ENCODE peak calls at places on chromosomes 5 and 9, in nine cellular contexts. B is tibial nerve, W is heart left ventricle, I is adrenal gland, P is HepG2, K is breast epithelium, Z is GM12891, J is right lobe of liver, X is A549. G is an unnamed sample.

GRCh38 chr5:61051267-61051666 is 106.3 kb downstream of the NDUFAF2 start:
- DNase-seq in X (peak; percentile 17), I (no peak), Z (no peak), W (no peak), J (no peak), K (no peak), P (peak; percentile 5), B (no peak), G (no peak)

GRCh38 chr5:112640495-112640894 is 97.2 kb upstream of the APC start:
- DNase-seq in K (no peak), W (no peak), J (no peak), Z (no peak), B (no peak), I (no peak), X (no peak), P (no peak), G (no peak)

GRCh38 chr5:127957701-127958190 is 125.8 kb upstream of the SLC12A2 start:
- DNase-seq in B (no peak), I (no peak), J (no peak), W (no peak), K (no peak), P (no peak), X (peak; percentile 45), Z (no peak), G (no peak)

GRCh38 chr9:117094493-117094892 is 320.4 kb downstream of the ASTN2 start:
- DNase-seq in B (no peak), I (no peak), Z (no peak), K (no peak), P (no peak), X (no peak), J (no peak), W (no peak), G (no peak)

GRCh38 chr9:19247420-19247819 is 16.9 kb downstream of the DENND4C start:
- DNase-seq in X (no peak), Z (no peak), K (no peak), B (no peak), J (no peak), I (no peak), W (no peak), P (no peak), G (no peak)

GRCh38 chr9:6197330-6197729 is 18.3 kb upstream of the IL33 start:
- DNase-seq in P (peak; percentile 31), B (no peak), J (no peak), Z (no peak), X (no peak), I (no peak), W (no peak), K (no peak), G (no peak)

GRCh38 chr9:114687034-114687433 is 5.0 kb upstream of the TEX48 start:
- DNase-seq in P (no peak), K (no peak), J (no peak), W (no peak), X (no peak), I (no peak), B (no peak), Z (no peak), G (no peak)

GRCh38 chr9:128689820-128690683 is 1.0 kb downstream of the SET start:
- DNase-seq in I (no peak), K (no peak), B (no peak), P (no peak), X (peak; percentile 70), Z (no peak), W (peak; percentile 56), J (peak; percentile 60), G (peak; percentile 77)

GRCh38 chr9:38641985-38642864 is 21.8 kb upstream of the ANKRD18A start:
- DNase-seq in Z (no peak), W (no peak), B (no peak), X (peak; percentile 68), I (no peak), K (no peak), J (no peak), P (peak; percentile 17), G (peak; percentile 11)

GRCh38 chr5:97534166-97534565 is 351.1 kb upstream of the RIOK2 start:
- DNase-seq in Z (no peak), K (no peak), J (no peak), B (no peak), W (no peak), P (peak; percentile 42), X (peak; percentile 56), I (no peak), G (peak; percentile 35)

GRCh38 chr9:113617550-113617949 is 154.0 kb downstream of the RGS3 start:
- DNase-seq in K (no peak), Z (no peak), I (no peak), P (no peak), W (no peak), B (no peak), X (no peak), J (no peak), G (no peak)

DNA sequence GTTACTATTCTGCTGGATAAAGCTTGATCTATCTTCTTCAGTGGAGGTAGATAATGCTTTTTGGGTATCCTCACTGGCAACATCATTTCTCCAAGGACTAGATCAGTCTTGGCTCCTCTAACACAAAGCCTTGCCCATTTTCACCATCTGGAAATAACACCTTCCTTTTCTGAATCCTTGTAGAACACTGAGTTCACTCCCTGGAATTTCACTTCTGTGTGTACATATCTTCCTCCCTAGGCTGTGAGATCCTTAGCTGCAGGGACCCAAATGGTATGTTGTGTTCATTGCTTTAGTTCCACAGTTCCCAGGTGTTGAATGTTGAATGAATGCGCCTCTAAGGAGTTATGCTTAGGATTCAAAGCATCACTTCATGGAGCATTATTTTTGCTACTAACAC is 16.7 kb upstream of the SLC36A1 start:
- DNase-seq in X (no peak), P (no peak), W (no peak), I (no peak), B (no peak), Z (no peak), J (no peak), K (no peak), G (no peak)
- TF ChIP-seq POLR2A in X (no peak), P (no peak), W (no peak), I (no peak), B (no peak), Z (no peak), J (no peak), K (no peak), G (no peak)

DNA sequence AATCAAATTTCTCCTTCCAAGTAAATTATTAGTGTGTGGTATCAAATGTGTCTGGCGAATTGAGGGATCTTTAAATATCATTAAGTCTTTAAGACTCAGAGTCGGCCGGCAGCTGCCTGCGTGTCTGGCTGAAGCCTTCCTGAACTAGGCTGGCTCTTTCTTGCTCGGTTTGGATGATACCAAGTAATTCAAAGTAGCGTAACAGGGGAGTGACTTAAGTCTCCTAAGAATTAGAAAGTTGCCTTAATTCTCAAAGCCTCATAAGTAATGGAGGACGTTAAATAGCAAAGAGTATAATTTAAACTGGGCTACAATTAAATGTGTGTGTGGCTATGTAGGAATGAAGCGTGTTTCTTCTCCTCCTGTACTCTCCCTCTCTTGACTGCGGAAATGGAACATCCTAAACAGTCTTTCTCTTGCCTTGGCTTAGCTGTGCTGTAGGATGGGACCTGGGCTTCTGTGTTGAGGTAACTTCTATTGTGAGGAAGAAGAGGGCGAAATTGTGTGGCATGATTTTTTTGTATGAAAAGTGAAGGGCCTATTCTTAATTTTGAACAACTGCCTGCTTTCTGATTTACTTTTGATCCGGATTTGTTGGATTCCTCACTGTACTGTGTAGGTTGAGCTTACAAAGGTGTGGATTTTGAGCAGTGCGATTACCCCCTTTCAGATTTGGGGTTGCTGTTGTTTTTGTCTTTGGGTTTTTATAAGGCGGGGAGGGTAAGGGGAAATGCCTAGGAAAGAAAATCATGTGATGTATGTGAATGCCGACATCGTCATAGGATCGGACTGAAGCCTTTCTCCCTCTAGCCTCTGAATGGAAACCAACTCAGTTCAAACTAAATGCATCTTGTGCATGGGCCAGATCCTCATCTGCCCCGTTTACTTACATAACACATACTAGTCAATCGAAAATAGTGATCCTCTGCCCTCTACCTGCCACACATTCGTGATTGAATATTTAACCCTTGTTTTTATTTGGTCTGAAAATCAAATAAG is 29.9 kb downstream of the CPEB4 start:
- DNase-seq in B (no peak), X (peak; percentile 88), J (no peak), P (peak; percentile 37), I (no peak), Z (peak; percentile 17), W (peak; percentile 58), K (no peak), G (peak; percentile 66)
- TF ChIP-seq POLR2A in B (peak; percentile 35), X (peak; percentile 55), J (no peak), P (peak; percentile 29), I (peak; percentile 5), Z (peak; percentile 87), W (no peak), K (no peak), G (peak; percentile 63)

DNA sequence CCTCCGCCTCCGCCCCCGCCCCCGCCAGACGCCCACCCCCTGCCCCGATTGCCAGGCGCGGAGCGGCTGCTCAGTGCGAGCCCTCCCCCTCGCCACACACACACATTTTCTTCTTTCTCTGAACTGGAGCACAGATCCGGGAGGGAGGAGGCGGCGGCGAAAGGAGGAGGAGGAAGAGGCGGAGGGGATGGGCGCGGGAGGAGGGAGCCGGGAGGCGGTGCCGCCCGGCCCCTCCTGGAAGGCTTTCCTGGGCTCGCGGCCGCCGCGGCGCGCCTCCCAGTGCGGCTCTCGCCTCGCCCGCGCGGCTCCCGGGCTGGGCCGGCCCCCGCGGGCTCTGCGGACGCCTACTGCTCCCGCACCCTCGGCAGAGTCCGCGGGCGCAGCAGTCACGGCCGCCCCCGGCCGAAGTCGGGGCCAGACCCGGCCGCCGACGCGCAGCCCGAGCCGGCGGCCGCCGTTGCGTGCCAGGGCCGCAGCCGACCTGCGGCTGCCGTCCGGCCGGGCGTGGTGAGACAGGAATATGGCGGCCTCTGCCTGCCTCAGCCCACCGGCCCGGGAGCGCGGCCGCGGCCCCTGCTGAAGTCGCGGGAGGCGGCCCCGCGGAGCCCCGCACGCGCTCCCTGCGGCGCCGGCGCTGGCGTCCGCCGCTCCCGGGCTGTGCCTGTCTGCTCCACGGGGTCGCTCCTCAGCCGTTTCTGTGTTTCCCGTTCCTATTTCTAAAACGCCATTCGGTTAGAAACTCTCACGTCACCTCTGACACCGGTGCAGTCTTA is 401 bp upstream of the GNAQ start:
- DNase-seq in B (peak; percentile 84), W (peak; percentile 94), Z (no peak), I (peak; percentile 96), P (peak; percentile 82), X (peak; percentile 93), J (peak; percentile 97), K (peak; percentile 88), G (peak; percentile 96)
- TF ChIP-seq POLR2A in B (peak; percentile 61), W (peak; percentile 73), Z (no peak), I (peak; percentile 95), P (peak; percentile 38), X (peak; percentile 73), J (peak; percentile 97), K (peak; percentile 29), G (peak; percentile 76)

DNA sequence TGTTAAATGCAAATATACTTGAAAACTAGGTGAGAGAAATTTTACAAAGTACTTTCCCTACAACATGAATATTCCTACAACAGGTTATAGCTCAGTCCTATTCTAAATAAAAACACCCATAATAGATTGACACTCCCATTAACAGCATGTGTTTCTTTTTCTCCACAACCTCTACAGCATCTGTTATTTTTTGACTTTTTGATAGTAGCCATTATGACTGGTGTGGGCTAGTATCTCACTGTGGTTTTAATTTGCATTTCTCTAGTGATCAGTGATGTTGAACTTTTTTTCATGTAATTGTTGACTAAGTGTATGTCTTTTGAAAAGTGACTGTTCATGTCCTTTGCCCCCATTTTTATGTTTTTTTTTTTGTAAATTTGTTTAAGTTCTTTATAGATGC is 1506.1 kb upstream of the CDH9 start:
- DNase-seq in B (no peak), J (no peak), P (no peak), I (no peak), X (no peak), K (no peak), Z (no peak), W (no peak), G (no peak)
- TF ChIP-seq POLR2A in B (no peak), J (no peak), P (no peak), I (no peak), X (no peak), K (no peak), Z (no peak), W (no peak), G (no peak)